ENCODE peak calls at places on chromosomes 3 and 15, in four cellular contexts. S is fibroblast of the conjunctiva, N is vagina, R is brain microvascular endothelial cell. P is an unnamed sample.

GRCh38 chr3:148882288-148882687 is 17.2 kb downstream of the CPA3 start:
- DNase-seq in S (peak; percentile 26), N (no peak), R (peak; percentile 77), P (peak; percentile 72)

GRCh38 chr3:131960324-131960723 is 74.5 kb downstream of the CPNE4 start:
- DNase-seq in S (peak; percentile 49), N (no peak), R (peak; percentile 7), P (no peak)

GRCh38 chr15:25616471-25616870 is 177.6 kb upstream of the UBE3A start:
- DNase-seq in S (no peak), N (no peak), R (no peak), P (no peak)

GRCh38 chr3:65785065-65785645 is 253.6 kb downstream of the MAGI1 start:
- DNase-seq in S (peak; percentile 63), N (no peak), R (peak; percentile 39), P (peak; percentile 52)

GRCh38 chr3:16516695-16517481 is 3.4 kb upstream of the RFTN1 start:
- DNase-seq in S (peak; percentile 30), N (no peak), R (no peak), P (peak; percentile 63)

GRCh38 chr3:177493091-177493490 is 295.8 kb upstream of the TBL1XR1 start:
- DNase-seq in S (no peak), N (no peak), R (no peak), P (no peak)

GRCh38 chr3:107978116-107979057 is 112.4 kb downstream of the CD47 start:
- DNase-seq in S (no peak), N (no peak), R (no peak), P (no peak)

GRCh38 chr3:114827495-114827894 is 319.6 kb downstream of the ZBTB20 start:
- DNase-seq in S (peak; percentile 43), N (no peak), R (peak; percentile 19), P (peak; percentile 19)

GRCh38 chr3:56810912-56811544 is 9.3 kb upstream of the ARHGEF3 start:
- DNase-seq in S (no peak), N (no peak), R (no peak), P (no peak)

GRCh38 chr3:183527421-183527979 is 28.0 kb downstream of the KLHL6 start:
- DNase-seq in S (no peak), N (no peak), R (no peak), P (no peak)

GRCh38 chr3:194871143-194871863 is 185.6 kb downstream of the FAM43A start:
- DNase-seq in S (peak; percentile 88), N (no peak), R (peak; percentile 85), P (peak; percentile 39)

GRCh38 chr3:9386501-9387321 is 10.7 kb upstream of the SETD5 start:
- DNase-seq in S (no peak), N (no peak), R (no peak), P (no peak)

GRCh38 chr3:58001979-58002378 is 6.2 kb upstream of the FLNB start:
- DNase-seq in S (no peak), N (no peak), R (no peak), P (no peak)

GRCh38 chr15:98967096-98967495 is 40.5 kb downstream of the PGPEP1L start:
- DNase-seq in S (no peak), N (peak; percentile 31), R (no peak), P (no peak)

GRCh38 chr3:189304465-189305341 is 132.9 kb downstream of the TPRG1 start:
- DNase-seq in S (no peak), N (no peak), R (no peak), P (peak; percentile 32)

GRCh38 chr3:173617490-173617889 is 219.9 kb downstream of the NLGN1 start:
- DNase-seq in S (no peak), N (no peak), R (no peak), P (no peak)

GRCh38 chr3:59573911-59574310 is 524.1 kb upstream of the CFAP20DC start:
- DNase-seq in S (peak; percentile 90), N (no peak), R (peak; percentile 60), P (peak; percentile 41)

GRCh38 chr15:42465520-42466259 is 25.3 kb downstream of the ZNF106 start:
- DNase-seq in S (no peak), N (no peak), R (no peak), P (no peak)

GRCh38 chr3:62387251-62387650 is 13.9 kb upstream of the FEZF2 start:
- DNase-seq in S (no peak), N (no peak), R (no peak), P (no peak)

GRCh38 chr3:86228106-86228505 is 762.8 kb downstream of the VGLL3 start:
- DNase-seq in S (no peak), N (no peak), R (no peak), P (no peak)

GRCh38 chr15:23954931-23955330 is 267.8 kb upstream of the NDN start:
- DNase-seq in S (no peak), N (no peak), R (no peak), P (no peak)

GRCh38 chr3:65170357-65171090 is 482.7 kb upstream of the ADAMTS9 start:
- DNase-seq in S (peak; percentile 41), N (no peak), R (peak; percentile 94), P (peak; percentile 91)

P was measured in astrocyte of the cerebellum.